ENCODE peak calls at places on chromosome 20, in four cellular contexts. T is ovary, C is PC-3, U is Karpas-422. Q is an unnamed sample.

GRCh38 chr20:2246081-2246491 is 49.7 kb upstream of the TGM3 start:
- DNase-seq in C (no peak), U (no peak), T (no peak), Q (no peak)

GRCh38 chr20:20463933-20464374 is 96.0 kb downstream of the INSM1 start:
- DNase-seq in U (peak; percentile 77), C (no peak), T (no peak), Q (no peak)

GRCh38 chr20:12358006-12358654 is 440.4 kb downstream of the BTBD3 start:
- DNase-seq in U (no peak), T (no peak), C (peak; percentile 65), Q (no peak)

GRCh38 chr20:59207742-59208357 is 44.2 kb downstream of the ZNF831 start:
- DNase-seq in T (no peak), C (peak; percentile 51), U (peak; percentile 90), Q (peak; percentile 79)

GRCh38 chr20:3262566-3262965 is 23.6 kb upstream of the SLC4A11 start:
- DNase-seq in C (no peak), T (no peak), U (no peak), Q (no peak)

GRCh38 chr20:46174469-46175126 is 56.5 kb downstream of the CD40 start:
- DNase-seq in U (peak; percentile 55), C (peak; percentile 54), T (peak; percentile 66), Q (peak; percentile 60)

GRCh38 chr20:38303908-38304379 is at the start of gene BPI:
- DNase-seq in T (no peak), U (no peak), C (no peak), Q (no peak)

GRCh38 chr20:2261105-2261504 is 34.7 kb upstream of the TGM3 start:
- DNase-seq in C (peak; percentile 69), U (no peak), T (no peak), Q (no peak)

GRCh38 chr20:54980321-54980960 is 505.0 kb downstream of the DOK5 start:
- DNase-seq in U (peak; percentile 77), T (no peak), C (peak; percentile 44), Q (no peak)

GRCh38 chr20:18191336-18191735 is 53.7 kb downstream of the KAT14 start:
- DNase-seq in T (no peak), C (no peak), U (no peak), Q (no peak)

GRCh38 chr20:14288341-14289330 is 48.8 kb downstream of the FLRT3 start:
- DNase-seq in T (no peak), C (peak; percentile 99), U (no peak), Q (no peak)

GRCh38 chr20:10521068-10521834 is 86.1 kb downstream of the SLX4IP start:
- DNase-seq in U (no peak), T (no peak), C (peak; percentile 84), Q (no peak)

GRCh38 chr20:46013826-46014516 is 5.3 kb downstream of the MMP9 start:
- DNase-seq in U (peak; percentile 87), T (peak; percentile 52), C (peak; percentile 82), Q (peak; percentile 57)

GRCh38 chr20:1491281-1491840 is at the start of gene SIRPB2:
- DNase-seq in C (no peak), U (no peak), T (no peak), Q (no peak)

GRCh38 chr20:15310361-15310760 is 972.9 kb upstream of the FLRT3 start:
- DNase-seq in T (no peak), C (peak; percentile 25), U (no peak), Q (no peak)

GRCh38 chr20:63482021-63482587 is 9.6 kb upstream of the KCNQ2 start:
- DNase-seq in T (no peak), U (no peak), C (no peak), Q (no peak)

GRCh38 chr20:19241440-19241839 is 29.0 kb downstream of the SLC24A3 start:
- DNase-seq in U (no peak), C (no peak), T (no peak), Q (no peak)

GRCh38 chr20:15976047-15976731 is 597.1 kb downstream of the KIF16B start:
- DNase-seq in U (no peak), T (no peak), C (no peak), Q (no peak)

GRCh38 chr20:62684986-62685385 is 23.6 kb upstream of the NTSR1 start:
- DNase-seq in T (no peak), U (no peak), C (no peak), Q (no peak)

GRCh38 chr20:34210271-34210670 is 31.0 kb upstream of the ASIP start:
- DNase-seq in C (no peak), T (no peak), U (no peak), Q (no peak)

GRCh38 chr20:34209111-34209510 is 32.1 kb upstream of the ASIP start:
- DNase-seq in C (no peak), T (no peak), U (no peak), Q (no peak)

GRCh38 chr20:34213213-34213612 is 28.0 kb upstream of the ASIP start:
- DNase-seq in C (no peak), T (no peak), U (no peak), Q (no peak)

GRCh38 chr20:34215711-34216381 is 25.4 kb upstream of the ASIP start:
- DNase-seq in T (peak; percentile 79), C (peak; percentile 80), U (no peak), Q (no peak)

GRCh38 chr20:34211591-34211990 is 29.6 kb upstream of the ASIP start:
- DNase-seq in T (no peak), C (no peak), U (no peak), Q (no peak)
- H3K9me3 ChIP-seq in T (no peaks in the 10 kb centered on the region), C (peaks cover 8% of the 10 kb centered on the region), U (no peaks in the 10 kb centered on the region), Q (peaks cover 4% of the 10 kb centered on the region)

DNA sequence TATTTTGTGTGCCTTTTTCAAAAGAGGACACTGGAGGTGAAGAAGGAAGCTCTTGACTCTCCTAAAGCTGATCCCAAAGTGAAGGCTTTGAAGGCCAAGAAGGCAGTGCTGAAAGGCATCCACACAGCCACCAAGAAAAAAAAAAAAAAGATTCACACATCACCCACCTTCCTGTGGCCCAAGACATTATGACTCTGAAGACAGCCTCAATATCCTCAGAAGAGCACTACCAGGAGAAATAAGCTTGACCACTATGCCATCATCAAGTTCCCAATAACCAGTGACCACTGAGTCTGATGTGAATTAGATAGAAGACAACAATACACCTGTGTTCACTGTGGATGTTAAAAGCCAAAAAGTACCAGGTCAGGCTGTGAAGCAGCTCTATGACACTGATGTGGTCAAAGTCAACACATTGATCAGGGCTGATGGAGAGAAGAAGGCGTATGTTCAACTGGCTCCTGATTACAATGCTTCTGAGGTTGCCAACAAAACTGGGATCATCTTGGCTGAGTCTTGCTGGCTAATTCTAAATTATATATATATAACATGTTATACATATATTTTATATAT is 59.4 kb downstream of the PLCG1 start:
- DNase-seq in C (no peak), T (no peak), U (no peak), Q (no peak)
- H3K9me3 ChIP-seq in C (peaks cover 16% of the 10 kb centered on the region), T (no peaks in the 10 kb centered on the region), U (peaks cover 13% of the 10 kb centered on the region), Q (peaks cover 4% of the 10 kb centered on the region)

GRCh38 chr20:31410011-31410410 is 4.0 kb upstream of the DEFB121 start:
- DNase-seq in T (no peak), C (no peak), U (no peak), Q (no peak)
- H3K9me3 ChIP-seq in T (no peaks in the 10 kb centered on the region), C (no peaks in the 10 kb centered on the region), U (no peaks in the 10 kb centered on the region), Q (no peaks in the 10 kb centered on the region)

GRCh38 chr20:56274156-56274555 is 25.6 kb downstream of the MC3R start:
- DNase-seq in U (no peak), C (no peak), T (no peak), Q (no peak)
- H3K9me3 ChIP-seq in U (no peaks in the 10 kb centered on the region), C (no peaks in the 10 kb centered on the region), T (no peaks in the 10 kb centered on the region), Q (no peaks in the 10 kb centered on the region)

Q was measured in T-helper 17 cell.